ENCODE peak calls at places on chromosomes 13 and 19, in ten cellular contexts. K, C, Y, S, U, Q, M, G, V and B are unnamed samples.

GRCh38 chr19:35309481-35310279 is 17.7 kb downstream of the MAG start:
- DNase-seq in K (no peak), C (no peak), Y (no peak), S (no peak), U (peak; percentile 84), Q (no peak), M (no peak), G (no peak), V (peak; percentile 90), B (no peak)

GRCh38 chr13:46386426-46386995 is 541 bp downstream of the RUBCNL start:
- DNase-seq in K (no peak), C (no peak), Y (no peak), S (no peak), U (peak; percentile 38), Q (no peak), M (no peak), G (no peak), V (no peak), B (no peak)

GRCh38 chr19:53624776-53625540 is 6.8 kb upstream of the DPRX start:
- DNase-seq in K (no peak), C (no peak), Y (no peak), S (no peak), U (no peak), Q (no peak), M (no peak), G (no peak), V (no peak), B (no peak)

GRCh38 chr19:46413262-46414031 is at the start of gene CCDC8:
- DNase-seq in K (no peak), C (peak; percentile 83), Y (no peak), S (no peak), U (peak; percentile 99), Q (peak; percentile 92), M (no peak), G (peak; percentile 57), V (peak; percentile 98), B (peak; percentile 81)

GRCh38 chr19:7850429-7850819 is 20.4 kb downstream of the EVI5L start:
- DNase-seq in K (no peak), C (no peak), Y (no peak), S (no peak), U (peak; percentile 82), Q (no peak), M (no peak), G (no peak), V (no peak), B (no peak)

GRCh38 chr19:29520390-29520789 is 5.4 kb upstream of the VSTM2B start:
- DNase-seq in K (no peak), C (no peak), Y (no peak), S (no peak), U (no peak), Q (no peak), M (no peak), G (no peak), V (no peak), B (no peak)

GRCh38 chr19:6236310-6237291 is 43.2 kb downstream of the MLLT1 start:
- DNase-seq in K (no peak), C (peak; percentile 57), Y (no peak), S (no peak), U (no peak), Q (no peak), M (no peak), G (peak; percentile 71), V (no peak), B (peak; percentile 70)

GRCh38 chr19:51566489-51567100 is 4.5 kb upstream of the ZNF175 start:
- DNase-seq in K (no peak), C (no peak), Y (no peak), S (no peak), U (no peak), Q (no peak), M (no peak), G (no peak), V (peak; percentile 81), B (no peak)

GRCh38 chr19:32566246-32566830 is 14.7 kb upstream of the PDCD5 start:
- DNase-seq in K (no peak), C (no peak), Y (no peak), S (no peak), U (no peak), Q (no peak), M (no peak), G (no peak), V (no peak), B (no peak)

GRCh38 chr13:23741879-23742510 is 147.2 kb downstream of the MIPEP start:
- DNase-seq in K (no peak), C (no peak), Y (peak; percentile 44), S (peak; percentile 7), U (no peak), Q (no peak), M (no peak), G (no peak), V (peak; percentile 28), B (peak; percentile 13)

GRCh38 chr19:43798546-43799409 is 3.5 kb downstream of the LYPD5 start:
- DNase-seq in K (peak; percentile 38), C (no peak), Y (no peak), S (peak; percentile 70), U (peak; percentile 7), Q (no peak), M (peak; percentile 55), G (peak; percentile 69), V (peak; percentile 71), B (peak; percentile 83)

GRCh38 chr19:39390460-39390758 is 497 bp downstream of the PAF1 start:
- DNase-seq in K (peak; percentile 92), C (no peak), Y (peak; percentile 96), S (peak; percentile 84), U (no peak), Q (no peak), M (no peak), G (peak; percentile 79), V (no peak), B (peak; percentile 86)

GRCh38 chr19:8158411-8159074 is 9.2 kb upstream of the FBN3 start:
- DNase-seq in K (peak; percentile 14), C (no peak), Y (peak; percentile 51), S (peak; percentile 79), U (peak; percentile 89), Q (no peak), M (peak; percentile 73), G (peak; percentile 23), V (peak; percentile 88), B (peak; percentile 67)

GRCh38 chr13:29513981-29514719 is 81.3 kb downstream of the SLC7A1 start:
- DNase-seq in K (no peak), C (peak; percentile 54), Y (no peak), S (no peak), U (peak; percentile 31), Q (no peak), M (no peak), G (no peak), V (no peak), B (no peak)

GRCh38 chr13:48158915-48159314 is 64.0 kb upstream of the MED4 start:
- DNase-seq in K (no peak), C (no peak), Y (no peak), S (no peak), U (no peak), Q (no peak), M (no peak), G (no peak), V (no peak), B (no peak)

GRCh38 chr19:28327905-28328304 is 885.0 kb downstream of the UQCRFS1 start:
- DNase-seq in K (no peak), C (no peak), Y (no peak), S (no peak), U (no peak), Q (no peak), M (no peak), G (no peak), V (no peak), B (no peak)

DNA sequence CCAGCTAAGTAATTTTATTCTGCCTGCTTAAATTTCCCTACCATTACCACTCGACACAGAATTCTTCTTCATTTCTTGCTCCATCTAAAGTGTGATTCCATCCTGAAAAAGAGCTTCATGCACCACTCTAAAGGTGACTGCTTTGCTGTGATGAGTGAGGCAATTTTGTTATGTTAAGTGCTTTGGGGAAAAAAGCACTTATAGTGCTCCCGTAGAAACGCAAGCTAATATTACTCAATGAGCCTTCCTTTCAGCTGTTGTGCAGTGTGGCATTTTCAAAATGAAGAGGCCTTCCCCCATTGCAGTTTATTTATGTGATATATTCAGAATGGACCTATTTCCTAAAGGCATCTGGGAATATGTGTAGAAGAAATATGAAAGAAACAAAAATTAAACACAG is 211.9 kb downstream of the DCT start:
- DNase-seq in K (no peak), C (no peak), Y (no peak), S (no peak), U (peak; percentile 14), Q (no peak), M (no peak), G (no peak), V (no peak), B (no peak)
- H3K27ac ChIP-seq in K (no peak overlapping the region), C (no peak overlapping the region), Y (no peak overlapping the region), S (no peak overlapping the region), U (no peak overlapping the region), Q (no peak overlapping the region), M (no peak overlapping the region), G (no peak overlapping the region), V (no peak overlapping the region), B (no peak overlapping the region)

DNA sequence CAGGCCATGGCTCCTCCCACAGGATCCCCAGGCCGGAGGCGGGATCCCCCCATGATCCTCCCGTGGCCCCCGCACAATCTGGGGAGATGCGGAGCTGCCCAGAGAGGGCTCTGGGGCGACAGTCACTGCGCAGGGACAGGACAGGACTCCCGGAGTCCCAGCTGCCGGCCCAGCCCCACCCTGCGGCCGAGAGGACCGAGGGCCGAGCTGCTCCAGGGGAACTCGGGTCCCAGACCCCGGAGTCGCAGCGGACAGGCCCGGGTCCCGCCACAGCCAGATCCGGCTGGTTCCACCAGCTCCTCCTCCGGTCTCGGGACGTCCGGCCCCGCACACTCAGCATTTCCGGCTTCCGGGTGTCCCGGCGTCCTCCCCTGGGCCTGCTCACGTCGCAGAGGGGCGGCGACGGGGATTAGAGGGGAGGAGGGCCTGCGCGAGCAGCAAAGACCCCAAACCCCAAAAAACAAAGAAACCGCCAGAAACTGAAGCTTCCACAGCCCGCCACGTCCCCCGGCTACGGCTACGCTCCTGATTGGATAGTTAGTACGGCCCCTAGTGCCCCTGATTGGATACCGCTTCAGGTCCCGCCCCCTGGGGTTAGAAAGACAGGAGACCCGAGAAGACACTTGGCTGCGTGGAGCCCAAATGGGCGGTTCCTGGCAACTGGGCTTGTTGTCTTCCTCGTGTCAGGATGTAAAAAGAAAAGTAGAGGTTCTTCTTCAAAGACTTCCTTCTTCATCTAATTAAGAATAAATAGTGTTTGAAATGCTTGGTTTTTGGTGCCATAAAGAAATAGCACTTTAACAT is 21.3 kb upstream of the OR10H1 start:
- DNase-seq in K (peak; percentile 96), C (peak; percentile 96), Y (peak; percentile 91), S (peak; percentile 96), U (no peak), Q (peak; percentile 98), M (peak; percentile 97), G (peak; percentile 97), V (peak; percentile 98), B (peak; percentile 99)
- TF ChIP-seq CTCF in K (no peak), C (no peak), Y (no peak), S (no peak), U (no peak), Q (no peak), M (peak; percentile 15), G (no peak), V (no peak), B (no peak)

GRCh38 chr13:40648040-40648439 is 18.4 kb downstream of the FOXO1 start:
- DNase-seq in K (no peak), C (no peak), Y (no peak), S (no peak), U (no peak), Q (no peak), M (no peak), G (no peak), V (no peak), B (no peak)
- H3K27ac ChIP-seq in K (no peak overlapping the region), C (peak overlapping the region; percentile 77), Y (no peak overlapping the region), S (no peak overlapping the region), U (peak overlapping the region; percentile 28), Q (no peak overlapping the region), M (no peak overlapping the region), G (peak overlapping the region; percentile 72), V (no peak overlapping the region), B (no peak overlapping the region)

GRCh38 chr13:100520936-100521765 is 67.4 kb downstream of the GGACT start:
- DNase-seq in K (no peak), C (no peak), Y (no peak), S (no peak), U (no peak), Q (no peak), M (no peak), G (no peak), V (no peak), B (no peak)
- TF ChIP-seq CTCF in K (no peak), C (no peak), Y (no peak), S (no peak), U (no peak), Q (no peak), M (no peak), G (no peak), V (no peak), B (no peak)